ENCODE peak calls at places on chromosomes 11 and 22, in five cellular contexts. One of them, this sample, is unnamed.

GRCh38 chr11:44950036-44950624 is 553 bp downstream of the TP53I11 start:
- DNase-seq in neuronal stem cell: peak; percentile 62
- DNase-seq in H9: no peak
- DNase-seq in IMR-90: no peak
- DNase-seq in H1: no peak
- DNase-seq in this sample: no peak

GRCh38 chr11:32830413-32830738 is 649 bp downstream of the PRRG4 start:
- DNase-seq in neuronal stem cell: no peak
- DNase-seq in H9: no peak
- DNase-seq in IMR-90: no peak
- DNase-seq in H1: no peak
- DNase-seq in this sample: peak; percentile 48

GRCh38 chr11:91261513-91261912 is 963.1 kb upstream of the FAT3 start:
- DNase-seq in neuronal stem cell: no peak
- DNase-seq in H9: no peak
- DNase-seq in IMR-90: no peak
- DNase-seq in H1: no peak
- DNase-seq in this sample: no peak

GRCh38 chr22:29912605-29913398 is 29.8 kb downstream of the MTMR3 start:
- DNase-seq in neuronal stem cell: no peak
- DNase-seq in H9: no peak
- DNase-seq in IMR-90: peak; percentile 93
- DNase-seq in H1: no peak
- DNase-seq in this sample: peak; percentile 82

GRCh38 chr11:32297629-32298028 is 137.7 kb downstream of the WT1 start:
- DNase-seq in neuronal stem cell: no peak
- DNase-seq in H9: no peak
- DNase-seq in IMR-90: peak; percentile 36
- DNase-seq in H1: no peak
- DNase-seq in this sample: peak; percentile 6

GRCh38 chr11:91133361-91133760 is 910.5 kb upstream of the CHORDC1 start:
- DNase-seq in neuronal stem cell: no peak
- DNase-seq in H9: no peak
- DNase-seq in IMR-90: peak; percentile 43
- DNase-seq in H1: no peak
- DNase-seq in this sample: no peak

GRCh38 chr11:4983851-4984250 is 10.8 kb upstream of the OR51L1 start:
- DNase-seq in neuronal stem cell: no peak
- DNase-seq in H9: no peak
- DNase-seq in IMR-90: no peak
- DNase-seq in H1: no peak
- DNase-seq in this sample: no peak

GRCh38 chr11:72817966-72818365 is 3.8 kb downstream of the ATG16L2 start:
- DNase-seq in neuronal stem cell: no peak
- DNase-seq in H9: no peak
- DNase-seq in IMR-90: no peak
- DNase-seq in H1: no peak
- DNase-seq in this sample: no peak

GRCh38 chr11:13174090-13174489 is 103.5 kb upstream of the BMAL1 start:
- DNase-seq in neuronal stem cell: no peak
- DNase-seq in H9: no peak
- DNase-seq in IMR-90: peak; percentile 28
- DNase-seq in H1: no peak
- DNase-seq in this sample: no peak

GRCh38 chr11:27420722-27421572 is 51.6 kb downstream of the LGR4 start:
- DNase-seq in neuronal stem cell: no peak
- DNase-seq in H9: no peak
- DNase-seq in IMR-90: no peak
- DNase-seq in H1: no peak
- DNase-seq in this sample: peak; percentile 41

GRCh38 chr22:37077802-37078448 is 26.4 kb downstream of the KCTD17 start:
- DNase-seq in neuronal stem cell: peak; percentile 57
- DNase-seq in H9: peak; percentile 73
- DNase-seq in IMR-90: peak; percentile 37
- DNase-seq in H1: peak; percentile 29
- DNase-seq in this sample: peak; percentile 50

GRCh38 chr11:63508009-63508408 is 2.1 kb downstream of the LGALS12 start:
- DNase-seq in neuronal stem cell: peak; percentile 20
- DNase-seq in H9: peak; percentile 88
- DNase-seq in IMR-90: no peak
- DNase-seq in H1: peak; percentile 54
- DNase-seq in this sample: no peak

GRCh38 chr22:46484861-46485595 is 52.4 kb downstream of the CELSR1 start:
- DNase-seq in neuronal stem cell: no peak
- DNase-seq in H9: no peak
- DNase-seq in IMR-90: peak; percentile 61
- DNase-seq in H1: no peak
- DNase-seq in this sample: no peak

GRCh38 chr11:72833792-72834501 is 19.7 kb downstream of the ATG16L2 start:
- DNase-seq in neuronal stem cell: no peak
- DNase-seq in H9: no peak
- DNase-seq in IMR-90: no peak
- DNase-seq in H1: no peak
- DNase-seq in this sample: no peak

GRCh38 chr22:42462016-42462415 is 29.8 kb upstream of the NFAM1 start:
- DNase-seq in neuronal stem cell: no peak
- DNase-seq in H9: no peak
- DNase-seq in IMR-90: no peak
- DNase-seq in H1: no peak
- DNase-seq in this sample: no peak

GRCh38 chr11:59754494-59754858 is 700 bp upstream of the STX3 start:
- DNase-seq in neuronal stem cell: no peak
- DNase-seq in H9: no peak
- DNase-seq in IMR-90: peak; percentile 3
- DNase-seq in H1: no peak
- DNase-seq in this sample: no peak

GRCh38 chr11:44914105-44914504 is 36.6 kb downstream of the TP53I11 start:
- DNase-seq in neuronal stem cell: no peak
- DNase-seq in H9: no peak
- DNase-seq in IMR-90: no peak
- DNase-seq in H1: no peak
- DNase-seq in this sample: no peak

GRCh38 chr22:18056161-18056666 is 21.6 kb upstream of the PEX26 start:
- DNase-seq in neuronal stem cell: no peak
- DNase-seq in H9: no peak
- DNase-seq in IMR-90: peak; percentile 76
- DNase-seq in H1: no peak
- DNase-seq in this sample: peak; percentile 82

GRCh38 chr11:36953986-36954385 is 355.9 kb upstream of the RAG2 start:
- DNase-seq in neuronal stem cell: no peak
- DNase-seq in H9: no peak
- DNase-seq in IMR-90: no peak
- DNase-seq in H1: no peak
- DNase-seq in this sample: peak; percentile 21

GRCh38 chr11:110425751-110426545 is 3.8 kb upstream of the FDX1 start:
- DNase-seq in neuronal stem cell: no peak
- DNase-seq in H9: no peak
- DNase-seq in IMR-90: peak; percentile 88
- DNase-seq in H1: no peak
- DNase-seq in this sample: peak; percentile 77

GRCh38 chr11:111833524-111833923 is 37.9 kb downstream of the ALG9 start:
- DNase-seq in neuronal stem cell: no peak
- DNase-seq in H9: no peak
- DNase-seq in IMR-90: no peak
- DNase-seq in H1: no peak
- DNase-seq in this sample: no peak

GRCh38 chr22:38699784-38700183 is 959 bp downstream of the JOSD1 start:
- DNase-seq in neuronal stem cell: no peak
- DNase-seq in H9: no peak
- DNase-seq in IMR-90: peak; percentile 62
- DNase-seq in H1: no peak
- DNase-seq in this sample: peak; percentile 52

GRCh38 chr11:12963789-12964536 is 45.2 kb upstream of the RASSF10 start:
- DNase-seq in neuronal stem cell: peak; percentile 78
- DNase-seq in H9: peak; percentile 83
- DNase-seq in IMR-90: peak; percentile 48
- DNase-seq in H1: peak; percentile 49
- DNase-seq in this sample: peak; percentile 65

GRCh38 chr11:1234054-1234720 is 11.3 kb downstream of the MUC5B start:
- DNase-seq in neuronal stem cell: no peak
- DNase-seq in H9: peak; percentile 14
- DNase-seq in IMR-90: no peak
- DNase-seq in H1: no peak
- DNase-seq in this sample: no peak

GRCh38 chr22:27876684-27877083 is 42.4 kb downstream of the PITPNB start:
- DNase-seq in neuronal stem cell: no peak
- DNase-seq in H9: no peak
- DNase-seq in IMR-90: peak; percentile 27
- DNase-seq in H1: no peak
- DNase-seq in this sample: peak; percentile 44

GRCh38 chr11:88357323-88358039 is 19.9 kb upstream of the CTSC start:
- DNase-seq in neuronal stem cell: no peak
- DNase-seq in H9: no peak
- DNase-seq in IMR-90: peak; percentile 27
- DNase-seq in H1: no peak
- DNase-seq in this sample: peak; percentile 44

GRCh38 chr22:36315325-36315724 is 62.4 kb downstream of the APOL1 start:
- DNase-seq in neuronal stem cell: no peak
- DNase-seq in H9: no peak
- DNase-seq in IMR-90: no peak
- DNase-seq in H1: no peak
- DNase-seq in this sample: no peak

GRCh38 chr11:72227316-72228228 is 3.0 kb downstream of the INPPL1 start:
- DNase-seq in neuronal stem cell: no peak
- DNase-seq in H9: peak; percentile 21
- DNase-seq in IMR-90: peak; percentile 47
- DNase-seq in H1: no peak
- DNase-seq in this sample: no peak

GRCh38 chr22:44523981-44524759 is 26.1 kb upstream of the RTL6 start:
- DNase-seq in neuronal stem cell: no peak
- DNase-seq in H9: peak; percentile 7
- DNase-seq in IMR-90: peak; percentile 99
- DNase-seq in H1: no peak
- DNase-seq in this sample: peak; percentile 99

GRCh38 chr11:83816572-83817187 is 530.5 kb upstream of the CCDC90B start:
- DNase-seq in neuronal stem cell: peak; percentile 24
- DNase-seq in H9: no peak
- DNase-seq in IMR-90: peak; percentile 42
- DNase-seq in H1: no peak
- DNase-seq in this sample: peak; percentile 36

GRCh38 chr22:29773233-29773632 is 6.1 kb downstream of the UQCR10 start:
- DNase-seq in neuronal stem cell: no peak
- DNase-seq in H9: no peak
- DNase-seq in IMR-90: peak; percentile 61
- DNase-seq in H1: peak; percentile 23
- DNase-seq in this sample: peak; percentile 26

GRCh38 chr11:22331771-22332170 is 6.4 kb upstream of the SLC17A6 start:
- DNase-seq in neuronal stem cell: no peak
- DNase-seq in H9: no peak
- DNase-seq in IMR-90: no peak
- DNase-seq in H1: no peak
- DNase-seq in this sample: no peak

GRCh38 chr11:45056529-45056928 is 89.9 kb upstream of the PRDM11 start:
- DNase-seq in neuronal stem cell: peak; percentile 87
- DNase-seq in H9: no peak
- DNase-seq in IMR-90: no peak
- DNase-seq in H1: peak; percentile 15
- DNase-seq in this sample: no peak

GRCh38 chr11:46616551-46617450 is at the start of gene HARBI1:
- DNase-seq in neuronal stem cell: peak; percentile 89
- DNase-seq in H9: peak; percentile 91
- DNase-seq in IMR-90: peak; percentile 85
- DNase-seq in H1: peak; percentile 47
- DNase-seq in this sample: peak; percentile 90
- H2AK5ac ChIP-seq in neuronal stem cell: peak within 1 kb of the TSS; percentile 60
- H2AK5ac ChIP-seq in H9: no peak within 1 kb of the TSS
- H2AK5ac ChIP-seq in IMR-90: peak within 1 kb of the TSS; percentile 83
- H2AK5ac ChIP-seq in H1: no peak within 1 kb of the TSS
- H2AK5ac ChIP-seq in this sample: peak within 1 kb of the TSS; percentile 87

GRCh38 chr22:50259302-50259701 is 2.2 kb downstream of the MAPK12 start:
- DNase-seq in neuronal stem cell: no peak
- DNase-seq in H9: no peak
- DNase-seq in IMR-90: no peak
- DNase-seq in H1: no peak
- DNase-seq in this sample: no peak

GRCh38 chr22:50258361-50259292 is 2.9 kb downstream of the MAPK12 start:
- DNase-seq in neuronal stem cell: no peak
- DNase-seq in H9: no peak
- DNase-seq in IMR-90: no peak
- DNase-seq in H1: no peak
- DNase-seq in this sample: no peak

GRCh38 chr22:50260801-50261614 is 475 bp downstream of the MAPK12 start:
- DNase-seq in neuronal stem cell: no peak
- DNase-seq in H9: no peak
- DNase-seq in IMR-90: peak; percentile 67
- DNase-seq in H1: no peak
- DNase-seq in this sample: peak; percentile 72

GRCh38 chr22:50261615-50262459 is at the start of gene MAPK12:
- DNase-seq in neuronal stem cell: peak; percentile 71
- DNase-seq in H9: peak; percentile 63
- DNase-seq in IMR-90: no peak
- DNase-seq in H1: no peak
- DNase-seq in this sample: peak; percentile 49

DNA sequence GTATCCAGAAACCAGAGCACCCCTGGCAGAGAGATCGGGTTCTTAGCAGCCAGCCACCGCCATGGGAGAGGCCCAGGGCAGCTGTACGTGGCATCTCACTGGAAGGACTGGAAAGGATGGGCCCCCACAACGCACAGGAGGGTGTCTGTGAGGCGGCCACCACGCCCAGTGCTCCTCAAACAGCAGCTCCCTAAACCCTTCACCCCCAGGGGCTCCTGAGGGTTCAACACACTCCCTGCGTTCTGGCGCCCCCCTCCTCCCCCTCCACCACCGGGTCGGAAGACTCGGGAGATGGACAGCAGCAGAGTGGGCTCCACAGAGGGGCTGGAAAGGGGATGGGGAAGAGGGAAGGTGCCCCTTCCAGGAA is 1.1 kb downstream of the MAPK12 start:
- DNase-seq in neuronal stem cell: no peak
- DNase-seq in H9: no peak
- DNase-seq in IMR-90: no peak
- DNase-seq in H1: no peak
- DNase-seq in this sample: no peak
- H2AK5ac ChIP-seq in neuronal stem cell: peak overlapping the region; percentile 97
- H2AK5ac ChIP-seq in H9: no peak overlapping the region
- H2AK5ac ChIP-seq in IMR-90: peak overlapping the region; percentile 94
- H2AK5ac ChIP-seq in H1: no peak overlapping the region
- H2AK5ac ChIP-seq in this sample: peak overlapping the region; percentile 84

GRCh38 chr11:3057069-3057963 is at the start of gene CARS1:
- DNase-seq in neuronal stem cell: peak; percentile 90
- DNase-seq in H9: peak; percentile 97
- DNase-seq in IMR-90: peak; percentile 93
- DNase-seq in H1: peak; percentile 59
- DNase-seq in this sample: peak; percentile 97
- H2AK5ac ChIP-seq in neuronal stem cell: peak within 1 kb of the TSS; percentile 56
- H2AK5ac ChIP-seq in H9: no peak within 1 kb of the TSS
- H2AK5ac ChIP-seq in IMR-90: peak within 1 kb of the TSS; percentile 94
- H2AK5ac ChIP-seq in H1: no peak within 1 kb of the TSS
- H2AK5ac ChIP-seq in this sample: no peak within 1 kb of the TSS

DNA sequence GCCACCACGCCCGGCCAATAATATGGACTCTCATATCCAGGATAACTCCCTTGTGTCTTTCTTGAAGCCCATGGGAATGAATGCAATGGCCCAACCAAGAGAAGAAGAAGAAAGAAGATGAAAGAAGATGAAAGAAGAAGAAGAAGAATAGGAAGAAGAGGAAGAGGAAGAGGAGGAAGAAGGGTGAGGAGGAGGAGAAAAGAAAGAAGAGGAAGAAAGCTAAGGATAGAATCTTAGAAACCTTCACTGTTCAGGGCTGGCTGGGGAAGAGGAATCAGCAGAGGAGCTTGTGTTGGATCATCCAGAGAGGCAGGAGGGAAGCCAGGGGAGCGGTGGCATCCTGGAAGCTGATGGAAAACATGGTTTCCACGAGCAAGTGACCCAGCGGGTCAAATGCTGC is 28.9 kb downstream of the MCHR1 start:
- DNase-seq in neuronal stem cell: no peak
- DNase-seq in H9: no peak
- DNase-seq in IMR-90: no peak
- DNase-seq in H1: no peak
- DNase-seq in this sample: no peak
- H2AK5ac ChIP-seq in neuronal stem cell: no peak overlapping the region
- H2AK5ac ChIP-seq in H9: no peak overlapping the region
- H2AK5ac ChIP-seq in IMR-90: no peak overlapping the region
- H2AK5ac ChIP-seq in H1: no peak overlapping the region
- H2AK5ac ChIP-seq in this sample: no peak overlapping the region

This sample was measured in mesenchymal stem cell.